ENCODE peak calls at places on chromosomes 5 and 9, in nine cellular contexts. C is SJSA1, Z is A549, A is AG04450, F is aorta, T is dorsolateral prefrontal cortex, W is psoas muscle, J is upper lobe of right lung, P is Peyer's patch. K is an unnamed sample.

GRCh38 chr9:121447341-121447834 is 52.3 kb downstream of the GGTA1 start:
- DNase-seq in J (no peak), P (no peak), Z (no peak), F (no peak), W (no peak), C (no peak), A (peak; percentile 57), T (no peak), K (no peak)

GRCh38 chr5:99878830-99879229 is 656.3 kb upstream of the FAM174A start:
- DNase-seq in Z (no peak), T (no peak), P (peak; percentile 21), F (no peak), J (peak; percentile 43), W (no peak), A (no peak), C (no peak), K (no peak)

GRCh38 chr9:125377584-125378250 is 116.1 kb downstream of the GAPVD1 start:
- DNase-seq in J (no peak), P (no peak), A (no peak), Z (no peak), T (no peak), W (no peak), C (no peak), F (no peak), K (no peak)

GRCh38 chr5:176352116-176352878 is 9.3 kb downstream of the KIAA1191 start:
- DNase-seq in Z (no peak), P (no peak), T (no peak), C (no peak), A (no peak), W (no peak), J (no peak), F (no peak), K (no peak)

GRCh38 chr9:15390200-15390599 is 32.5 kb upstream of the SNAPC3 start:
- DNase-seq in J (no peak), C (no peak), Z (no peak), T (no peak), A (no peak), F (no peak), W (no peak), P (no peak), K (no peak)

GRCh38 chr9:77534376-77535057 is 113.6 kb downstream of the GNA14 start:
- DNase-seq in A (no peak), F (no peak), C (no peak), J (no peak), P (no peak), W (no peak), T (peak; percentile 47), Z (peak; percentile 12), K (no peak)

GRCh38 chr5:14364576-14365472 is 216.8 kb upstream of the OTULINL start:
- DNase-seq in J (no peak), T (no peak), A (no peak), F (no peak), Z (peak; percentile 48), W (no peak), C (no peak), P (no peak), K (no peak)

GRCh38 chr5:128259530-128260145 is 176.1 kb downstream of the SLC12A2 start:
- DNase-seq in A (no peak), W (no peak), Z (no peak), C (no peak), J (no peak), F (no peak), P (no peak), T (no peak), K (no peak)

GRCh38 chr5:129438322-129438721 is 21.8 kb upstream of the ADAMTS19 start:
- DNase-seq in F (no peak), T (no peak), J (no peak), A (no peak), W (no peak), Z (no peak), C (no peak), P (no peak), K (no peak)

GRCh38 chr5:36877667-36878420 is 1.3 kb downstream of the NIPBL start:
- DNase-seq in Z (peak; percentile 64), C (no peak), W (no peak), F (no peak), J (no peak), T (no peak), A (no peak), P (no peak), K (no peak)

GRCh38 chr9:81600631-81601030 is 88.7 kb downstream of the TLE1 start:
- DNase-seq in J (no peak), Z (no peak), W (no peak), F (no peak), T (no peak), P (no peak), A (no peak), C (no peak), K (no peak)

GRCh38 chr9:129422032-129422842 is 198.7 kb downstream of the C9orf50 start:
- DNase-seq in J (no peak), F (no peak), W (no peak), Z (no peak), P (no peak), A (no peak), T (no peak), C (no peak), K (no peak)

GRCh38 chr9:136525207-136525606 is 20.6 kb downstream of the NOTCH1 start:
- DNase-seq in T (no peak), C (no peak), A (no peak), Z (no peak), W (peak; percentile 78), J (no peak), P (no peak), F (no peak), K (no peak)

GRCh38 chr9:93224591-93224990 is 40.7 kb downstream of the WNK2 start:
- DNase-seq in A (no peak), C (no peak), Z (no peak), F (no peak), T (no peak), J (no peak), W (no peak), P (no peak), K (no peak)

GRCh38 chr5:128084228-128085167 is 932 bp downstream of the SLC12A2 start:
- DNase-seq in A (no peak), Z (no peak), W (peak; percentile 70), J (peak; percentile 75), F (peak; percentile 81), P (peak; percentile 76), T (peak; percentile 31), C (peak; percentile 56), K (peak; percentile 33)

GRCh38 chr5:158516521-158516920 is 583.2 kb downstream of the EBF1 start:
- DNase-seq in P (no peak), F (no peak), A (no peak), C (no peak), J (no peak), W (no peak), T (no peak), Z (no peak), K (no peak)

GRCh38 chr5:56649569-56649968 is 165.8 kb upstream of the MAP3K1 start:
- DNase-seq in Z (no peak), T (no peak), A (no peak), F (no peak), W (peak; percentile 55), P (no peak), J (no peak), C (no peak), K (no peak)

GRCh38 chr9:95095619-95096355 is 221.7 kb downstream of the FANCC start:
- DNase-seq in Z (no peak), A (no peak), P (no peak), T (no peak), W (no peak), C (peak; percentile 81), J (no peak), F (no peak), K (no peak)

GRCh38 chr9:134150557-134151214 is 13.7 kb downstream of the RNU6ATAC start:
- DNase-seq in J (no peak), C (no peak), W (no peak), A (no peak), T (no peak), P (no peak), F (no peak), Z (no peak), K (no peak)
- H3K27ac ChIP-seq in J (no peak overlapping the region), C (no peak overlapping the region), W (no peak overlapping the region), A (no peak overlapping the region), T (no peak overlapping the region), P (no peak overlapping the region), F (no peak overlapping the region), Z (no peak overlapping the region), K (no peak overlapping the region)

DNA sequence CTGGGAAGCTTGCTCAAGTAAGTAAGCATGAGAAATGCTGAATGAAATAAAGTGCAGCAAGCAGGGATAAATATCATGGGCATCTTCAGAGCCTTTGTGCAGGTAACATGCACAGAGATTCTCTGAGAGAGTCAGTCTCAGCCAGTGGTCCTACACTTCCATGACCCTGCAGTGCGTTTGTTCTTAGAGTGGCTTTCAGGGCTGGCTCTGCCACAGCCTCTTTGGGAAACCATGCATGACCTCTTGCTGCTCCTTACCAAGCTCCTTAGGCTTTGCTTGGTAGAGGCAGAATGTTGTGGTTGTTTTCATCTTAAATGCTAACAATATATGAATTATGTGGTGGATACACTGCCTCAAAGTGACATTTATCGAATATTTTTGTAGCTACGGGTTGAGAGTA is 5.4 kb downstream of the SYK start:
- DNase-seq in P (no peak), F (no peak), W (no peak), A (no peak), Z (no peak), T (no peak), C (no peak), J (no peak), K (no peak)
- H3K27ac ChIP-seq in P (no peak overlapping the region), F (no peak overlapping the region), W (no peak overlapping the region), A (no peak overlapping the region), Z (no peak overlapping the region), T (no peak overlapping the region), C (no peak overlapping the region), J (no peak overlapping the region), K (no peak overlapping the region)

GRCh38 chr5:140555747-140556312 is 1.4 kb downstream of the SRA1 start:
- DNase-seq in F (no peak), P (no peak), A (no peak), Z (no peak), J (no peak), C (no peak), T (no peak), W (no peak), K (no peak)
- H3K27ac ChIP-seq in F (no peak overlapping the region), P (no peak overlapping the region), A (no peak overlapping the region), Z (peak overlapping the region; percentile 96), J (no peak overlapping the region), C (no peak overlapping the region), T (no peak overlapping the region), W (peak overlapping the region; percentile 94), K (no peak overlapping the region)

GRCh38 chr5:149873896-149874295 is 70.7 kb downstream of the PDE6A start:
- DNase-seq in A (no peak), J (no peak), F (no peak), T (no peak), C (no peak), W (no peak), Z (no peak), P (no peak), K (no peak)

GRCh38 chr5:149870697-149871096 is 73.9 kb downstream of the PDE6A start:
- DNase-seq in P (no peak), C (no peak), F (no peak), T (no peak), A (no peak), Z (no peak), J (no peak), W (no peak), K (no peak)

GRCh38 chr5:149871471-149871870 is 73.1 kb downstream of the PDE6A start:
- DNase-seq in T (no peak), A (no peak), W (no peak), C (no peak), J (no peak), P (no peak), Z (no peak), F (no peak), K (no peak)

GRCh38 chr5:149869266-149869875 is 75.2 kb downstream of the PDE6A start:
- DNase-seq in W (no peak), J (no peak), P (peak; percentile 73), T (no peak), C (no peak), Z (no peak), A (no peak), F (no peak), K (no peak)

GRCh38 chr5:149872351-149873040 is 72.1 kb downstream of the PDE6A start:
- DNase-seq in J (no peak), Z (no peak), P (no peak), T (no peak), W (no peak), C (no peak), A (no peak), F (no peak), K (no peak)
- H3K27ac ChIP-seq in J (peak overlapping the region; percentile 30), Z (no peak overlapping the region), P (no peak overlapping the region), T (no peak overlapping the region), W (no peak overlapping the region), C (no peak overlapping the region), A (no peak overlapping the region), F (no peak overlapping the region), K (no peak overlapping the region)

K was measured in uterus.